ENCODE peak calls at places on chromosomes 2 and 18, in ten cellular contexts. M is adrenal gland, O is right lobe of liver, H is mesenchymal stem cell, I is heart right ventricle, J is GM23338, G is adipocyte, F is ovary, T is body of pancreas, Z is PC-3. W is an unnamed sample. For H3K4me1, the result is how much of the 10 kb centered on the place peaks cover.

GRCh38 chr2:207833265-207833751 is 63.6 kb upstream of the FZD5 start:
- DNase-seq in Z (peak), G (no peak), F (no peak), I (no peak), J (no peak), M (no peak), H (peak), O (no peak), T (no peak), W (no peak)

GRCh38 chr18:38019292-38019691 is 453.7 kb upstream of the CELF4 start:
- DNase-seq in T (no peak), O (no peak), F (no peak), J (peak), I (no peak), Z (no peak), M (no peak), G (no peak), H (peak), W (no peak)

GRCh38 chr2:235500761-235501662 is 7.2 kb downstream of the AGAP1 start:
- DNase-seq in F (no peak), M (no peak), J (no peak), Z (peak), H (peak), O (no peak), G (peak), I (no peak), T (no peak), W (no peak)

GRCh38 chr2:63581266-63581961 is 6.9 kb downstream of the WDPCP start:
- DNase-seq in F (no peak), I (peak), Z (peak), O (no peak), T (peak), H (no peak), J (no peak), M (peak), G (no peak), W (no peak)

GRCh38 chr2:206920310-206920709 is 19.0 kb upstream of the CPO start:
- DNase-seq in T (no peak), H (no peak), M (no peak), F (no peak), Z (no peak), O (no peak), G (no peak), J (peak), I (no peak), W (no peak)

GRCh38 chr2:234175649-234176048 is 125.1 kb downstream of the SPP2 start:
- DNase-seq in T (no peak), M (no peak), G (no peak), I (no peak), J (no peak), Z (no peak), O (no peak), F (no peak), H (no peak), W (no peak)

GRCh38 chr2:61988462-61989366 is 83.2 kb downstream of the COMMD1 start:
- DNase-seq in H (peak), F (no peak), Z (no peak), G (no peak), J (no peak), T (no peak), O (peak), I (no peak), M (no peak), W (no peak)

GRCh38 chr2:101622210-101622609 is 75.3 kb upstream of the MAP4K4 start:
- DNase-seq in M (no peak), F (no peak), T (no peak), G (no peak), I (no peak), Z (no peak), O (no peak), H (no peak), J (no peak), W (no peak)

GRCh38 chr2:6423131-6423530 is 442.6 kb downstream of the CMPK2 start:
- DNase-seq in J (no peak), G (peak), I (no peak), Z (no peak), F (no peak), T (no peak), O (no peak), H (peak), M (no peak), W (no peak)

GRCh38 chr2:156800065-156800556 is 363.9 kb downstream of the GPD2 start:
- DNase-seq in G (no peak), M (no peak), T (no peak), O (no peak), J (peak), I (no peak), Z (no peak), H (no peak), F (no peak), W (no peak)

GRCh38 chr2:15527074-15527739 is 33.9 kb downstream of the NBAS start:
- DNase-seq in Z (peak), M (no peak), I (no peak), F (no peak), J (peak), H (no peak), G (no peak), T (no peak), O (no peak), W (no peak)

GRCh38 chr2:204282525-204282924 is 262.8 kb upstream of the PARD3B start:
- DNase-seq in Z (no peak), T (no peak), G (peak), M (no peak), I (no peak), O (no peak), H (peak), F (no peak), J (peak), W (no peak)

GRCh38 chr18:53944721-53945120 is 279.7 kb downstream of the MBD2 start:
- DNase-seq in H (no peak), O (no peak), M (no peak), G (no peak), T (no peak), I (no peak), F (no peak), Z (no peak), J (peak), W (no peak)

DNA sequence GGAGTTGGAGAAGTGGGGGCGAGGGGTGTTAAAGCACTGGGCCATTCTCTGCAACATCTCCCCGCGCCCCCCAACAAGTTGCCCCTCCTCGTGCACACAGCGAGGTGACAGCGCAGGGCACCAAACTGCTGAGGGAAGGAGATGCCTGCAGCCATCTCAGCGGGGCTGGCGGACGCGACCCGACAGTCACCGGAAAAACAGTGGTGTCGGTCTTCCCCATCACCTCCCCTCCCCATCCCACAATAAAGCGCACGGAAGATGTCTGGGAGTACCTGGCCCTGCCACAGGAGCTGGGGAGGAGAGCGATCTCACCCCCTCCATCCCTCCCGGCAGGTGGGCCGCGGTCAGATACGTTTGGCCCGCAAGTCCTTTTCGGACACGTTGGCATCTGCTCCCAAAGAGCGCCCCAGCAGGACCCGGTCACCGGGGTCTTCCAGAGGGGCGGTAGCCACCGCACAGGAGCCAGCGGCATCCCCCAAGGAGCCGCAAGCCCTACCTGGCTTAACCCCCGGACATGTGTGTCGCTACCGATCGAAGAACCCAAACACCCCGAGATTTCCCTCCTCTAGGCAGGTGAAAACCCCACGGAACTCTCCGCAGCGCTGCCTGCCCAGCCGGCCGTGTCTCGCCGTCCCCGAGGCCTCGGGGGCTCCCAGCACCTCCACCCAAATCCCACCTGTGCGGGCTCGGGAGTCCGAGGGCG is 798 bp downstream of the ATP8B1 start:
- DNase-seq in O (no peak), T (no peak), G (peak), F (no peak), M (peak), H (no peak), Z (no peak), I (no peak), J (peak), W (peak)
- H3K4me3 ChIP-seq in O (peak), T (peak), G (peak), F (peak), M (peak), H (peak), Z (peak), I (peak), J (peak), W (peak)

DNA sequence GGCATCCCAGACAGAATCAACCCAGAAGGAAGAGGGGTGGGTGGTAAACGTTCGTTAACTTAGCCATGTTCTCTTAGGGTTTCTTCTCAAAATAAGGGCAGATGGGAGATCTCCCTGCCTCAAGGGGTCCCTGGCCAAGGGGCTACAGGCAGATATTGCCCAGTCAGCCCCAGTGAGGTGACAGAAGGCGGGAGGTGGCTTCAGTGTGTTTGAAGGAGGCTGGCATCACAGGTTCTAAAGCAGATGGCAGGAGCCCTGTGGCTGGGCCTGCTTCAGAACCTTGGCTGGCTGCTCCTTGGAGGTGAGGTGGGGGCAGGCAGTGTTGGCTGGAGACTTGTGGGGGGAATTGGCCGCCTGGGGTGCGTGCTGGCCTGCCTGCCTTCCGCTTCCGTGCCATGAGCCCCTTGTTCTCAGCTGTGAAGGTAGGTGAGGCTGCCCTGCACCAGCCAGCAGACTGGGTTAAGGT is 23.5 kb downstream of the HPCAL1 start:
- DNase-seq in F (no peak), Z (no peak), I (no peak), O (no peak), J (no peak), G (no peak), M (no peak), H (no peak), T (no peak), W (no peak)
- H3K4me1 ChIP-seq in F (under half), Z (under half), I (half or more), O (half or more), J (under half), G (under half), M (under half), H (under half), T (half or more), W (under half)

DNA sequence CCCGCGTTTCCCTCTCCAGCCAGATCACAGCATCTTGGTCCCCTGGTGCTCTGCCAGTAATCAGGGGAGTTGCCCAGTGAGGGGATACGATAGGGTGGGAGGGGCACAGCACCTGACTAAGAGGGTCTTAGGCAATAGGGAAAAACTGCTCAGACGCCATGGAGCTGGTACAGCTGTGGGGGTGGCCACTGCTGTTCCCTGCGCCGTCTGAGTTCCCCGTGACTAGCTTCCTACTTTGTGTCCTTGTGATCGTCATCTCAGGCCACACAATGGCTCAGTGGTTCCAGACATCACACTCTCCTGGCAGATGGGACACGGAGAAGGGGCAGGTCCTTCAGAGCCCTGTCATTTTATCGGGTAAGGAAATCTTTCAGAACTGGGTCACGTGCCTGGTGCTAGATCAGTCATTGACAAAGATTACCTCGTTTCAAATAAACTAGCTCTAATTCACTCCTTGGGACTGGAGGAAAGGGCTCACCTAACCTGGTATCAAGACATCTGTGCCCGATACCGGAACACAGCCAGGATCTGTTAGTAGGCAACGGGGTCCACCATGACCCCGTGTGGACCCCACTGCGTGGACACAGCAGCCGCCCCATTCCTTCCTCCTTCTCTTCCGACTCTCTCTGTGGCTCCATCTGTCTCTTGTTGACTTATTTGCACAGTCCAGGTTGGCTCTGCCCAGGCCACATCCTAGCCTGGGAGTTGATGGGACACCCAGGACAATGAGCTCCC is 101.6 kb downstream of the PTGR3 start:
- DNase-seq in I (no peak), T (no peak), H (no peak), F (no peak), G (no peak), Z (no peak), J (no peak), M (no peak), O (no peak), W (no peak)
- H3K4me3 ChIP-seq in I (no peak), T (no peak), H (no peak), F (no peak), G (no peak), Z (no peak), J (no peak), M (no peak), O (no peak), W (no peak)

DNA sequence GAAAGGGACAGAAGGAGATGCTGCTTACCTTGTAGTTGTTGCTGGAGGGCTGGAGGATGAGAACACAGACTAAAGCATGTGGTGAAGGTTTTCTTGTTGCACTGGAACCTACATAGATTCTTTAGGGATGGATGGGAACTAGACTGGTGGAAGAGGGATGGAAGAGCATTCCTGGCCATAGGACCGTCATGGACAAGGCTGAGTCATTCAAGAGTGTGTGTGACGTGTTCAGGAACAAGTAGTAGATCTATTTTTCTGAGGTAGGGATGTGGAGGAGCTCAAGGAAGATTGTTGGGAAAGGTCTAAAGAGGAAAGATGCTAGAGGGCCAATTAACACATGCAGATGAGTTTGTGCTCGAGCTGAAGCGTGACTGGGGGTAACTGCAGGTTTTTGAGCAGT is 6.6 kb downstream of the STAT4 start:
- DNase-seq in O (no peak), T (no peak), Z (no peak), M (no peak), H (no peak), I (no peak), J (no peak), F (no peak), G (no peak), W (no peak)
- H3K4me1 ChIP-seq in O (under half), T (under half), Z (under half), M (under half), H (under half), I (under half), J (under half), F (under half), G (under half), W (under half)

GRCh38 chr2:173134703-173135102 is 59.1 kb downstream of the MAP3K20 start:
- DNase-seq in M (peak), T (peak), J (peak), O (no peak), Z (no peak), H (peak), I (no peak), G (no peak), F (no peak), W (no peak)

GRCh38 chr2:173126819-173127218 is 51.2 kb downstream of the MAP3K20 start:
- DNase-seq in G (no peak), F (no peak), Z (peak), I (no peak), T (no peak), O (no peak), H (peak), M (no peak), J (no peak), W (no peak)

GRCh38 chr2:173132531-173132930 is 56.9 kb downstream of the MAP3K20 start:
- DNase-seq in J (no peak), Z (no peak), O (no peak), I (no peak), F (no peak), G (no peak), M (no peak), T (no peak), H (no peak), W (no peak)

GRCh38 chr2:173136067-173136466 is 60.4 kb downstream of the MAP3K20 start:
- DNase-seq in F (no peak), J (no peak), I (no peak), O (no peak), H (no peak), T (no peak), G (no peak), Z (no peak), M (no peak), W (no peak)

GRCh38 chr2:173130521-173131467 is 55.1 kb downstream of the MAP3K20 start:
- DNase-seq in O (no peak), Z (no peak), H (no peak), F (no peak), G (no peak), J (no peak), I (no peak), T (no peak), M (no peak), W (no peak)
- H3K4me3 ChIP-seq in O (no peak), Z (no peak), H (no peak), F (no peak), G (no peak), J (no peak), I (no peak), T (no peak), M (no peak), W (no peak)

GRCh38 chr2:112626604-112627059 is 19.1 kb upstream of the SLC20A1 start:
- DNase-seq in M (peak), I (peak), T (peak), O (peak), H (peak), Z (peak), J (peak), F (no peak), G (peak), W (peak)

GRCh38 chr2:112630268-112630667 is 15.5 kb upstream of the SLC20A1 start:
- DNase-seq in I (no peak), J (no peak), G (no peak), Z (no peak), H (no peak), O (no peak), F (no peak), M (no peak), T (no peak), W (no peak)

GRCh38 chr2:112629823-112630222 is 15.9 kb upstream of the SLC20A1 start:
- DNase-seq in Z (no peak), G (no peak), O (no peak), F (no peak), T (no peak), I (no peak), M (no peak), J (no peak), H (no peak), W (no peak)

GRCh38 chr2:112627060-112628040 is 18.4 kb upstream of the SLC20A1 start:
- DNase-seq in G (peak), Z (peak), M (peak), I (peak), O (no peak), T (peak), J (no peak), F (no peak), H (peak), W (no peak)

GRCh38 chr2:112629224-112629623 is 16.5 kb upstream of the SLC20A1 start:
- DNase-seq in T (no peak), O (no peak), G (no peak), I (no peak), H (no peak), F (no peak), J (no peak), M (no peak), Z (no peak), W (no peak)
- H3K4me1 ChIP-seq in T (under half), O (under half), G (under half), I (under half), H (under half), F (under half), J (under half), M (under half), Z (half or more), W (under half)

GRCh38 chr2:112155331-112156151 is 17.4 kb downstream of the FBLN7 start:
- DNase-seq in T (no peak), M (no peak), G (no peak), I (no peak), H (no peak), J (no peak), F (no peak), Z (no peak), O (no peak), W (no peak)
- H3K4me3 ChIP-seq in T (no peak), M (no peak), G (no peak), I (no peak), H (no peak), J (no peak), F (no peak), Z (no peak), O (no peak), W (no peak)

GRCh38 chr2:96929245-96929925 is 57.0 kb downstream of the FAM178B start:
- DNase-seq in H (no peak), M (no peak), F (no peak), I (no peak), J (no peak), G (no peak), Z (no peak), T (no peak), O (no peak), W (peak)
- H3K4me1 ChIP-seq in H (under half), M (under half), F (under half), I (under half), J (under half), G (under half), Z (under half), T (under half), O (under half), W (under half)

GRCh38 chr2:221572821-221573429 is 821 bp upstream of the EPHA4 start:
- DNase-seq in H (peak), M (peak), G (peak), T (peak), I (peak), Z (peak), F (peak), O (peak), J (peak), W (peak)
- H3K4me3 ChIP-seq in H (peak), M (peak), G (peak), T (peak), I (peak), Z (peak), F (peak), O (peak), J (peak), W (peak)

DNA sequence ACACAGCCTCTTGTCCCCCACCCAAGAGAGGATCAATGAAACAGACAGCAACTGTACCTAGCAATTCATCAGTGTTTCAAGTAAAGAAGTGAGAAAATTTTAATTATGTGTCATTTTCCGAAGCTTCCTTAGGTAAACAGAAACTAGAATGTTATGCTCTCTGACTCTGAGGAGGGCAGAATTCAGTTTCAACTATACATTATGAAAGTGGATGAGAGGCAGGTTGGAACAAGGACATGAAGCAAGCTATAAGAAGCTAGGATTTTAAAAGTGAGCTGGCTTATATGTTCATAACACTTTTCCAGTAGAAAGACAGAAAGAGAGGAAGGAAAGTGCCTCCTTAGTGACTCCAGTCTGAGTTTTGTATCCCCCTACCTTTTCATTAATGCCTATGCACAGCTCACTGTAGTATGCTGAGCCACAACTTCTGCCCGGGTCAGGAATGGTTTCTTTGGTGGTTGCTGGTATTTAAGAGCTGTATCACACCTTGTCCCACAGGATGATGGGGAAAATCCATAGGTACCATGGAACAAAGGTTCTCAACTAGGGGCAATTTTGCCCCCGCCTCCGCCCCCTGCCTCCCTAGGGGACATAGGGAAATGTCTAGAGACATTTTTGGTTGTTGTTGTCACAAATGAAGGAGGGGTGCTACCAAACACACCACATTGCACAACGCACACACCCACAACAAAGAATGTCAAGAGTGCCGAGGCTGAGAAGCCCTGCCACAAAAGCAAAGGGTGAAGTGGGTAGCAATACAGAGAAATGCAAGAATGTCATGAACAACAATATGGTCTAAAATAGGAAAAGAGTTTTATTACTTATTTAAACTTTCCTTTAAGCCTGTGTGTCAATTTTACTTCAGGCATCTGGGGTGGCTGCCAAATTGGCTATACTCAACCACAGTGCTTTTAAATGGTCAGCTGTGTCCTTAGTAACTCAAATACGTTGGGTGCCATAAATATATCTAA is 161.0 kb upstream of the ZFP36L2 start:
- DNase-seq in Z (peak), H (no peak), M (no peak), F (no peak), I (no peak), G (peak), O (no peak), T (no peak), J (no peak), W (no peak)
- H3K4me1 ChIP-seq in Z (under half), H (under half), M (under half), F (under half), I (under half), G (under half), O (under half), T (under half), J (under half), W (under half)

W was measured in mucosa of descending colon.